ENCODE peak calls at places on chromosomes 1 and 21, in seven cellular contexts. I is K562, F is HCT116, L is HepG2, N is GM12878, Y is H1, Z is SK-N-SH. V is an unnamed sample.

GRCh38 chr1:8239306-8240023 is 78.4 kb upstream of the SLC45A1 start:
- DNase-seq in I (no peak), N (no peak), L (peak), Z (no peak), F (no peak), Y (no peak), V (no peak)

GRCh38 chr1:152515454-152515823 is 1.2 kb downstream of the CRCT1 start:
- DNase-seq in L (no peak), F (no peak), N (no peak), Y (no peak), Z (peak), I (no peak), V (no peak)

GRCh38 chr1:239676522-239677273 is 290.3 kb downstream of the CHRM3 start:
- DNase-seq in Y (no peak), N (no peak), L (no peak), F (no peak), I (no peak), Z (no peak), V (no peak)

GRCh38 chr1:21622466-21623315 is 46.5 kb downstream of the RAP1GAP start:
- DNase-seq in F (no peak), I (peak), Y (no peak), Z (peak), L (no peak), N (no peak), V (peak)

GRCh38 chr1:65478379-65479026 is 58.0 kb downstream of the LEPR start:
- DNase-seq in N (no peak), Z (no peak), Y (no peak), I (no peak), L (no peak), F (no peak), V (no peak)

GRCh38 chr1:64296459-64296858 is 93.0 kb downstream of the UBE2U start:
- DNase-seq in Z (no peak), Y (no peak), F (no peak), L (no peak), N (no peak), I (no peak), V (no peak)

GRCh38 chr1:218346391-218347204 is 1.5 kb downstream of the TGFB2 start:
- DNase-seq in L (no peak), Y (no peak), F (no peak), N (no peak), Z (no peak), I (no peak), V (no peak)

GRCh38 chr1:118081387-118081786 is 103.6 kb downstream of the SPAG17 start:
- DNase-seq in N (peak), Y (no peak), Z (no peak), L (no peak), F (no peak), I (no peak), V (peak)

GRCh38 chr1:151012684-151013471 is 4.6 kb downstream of the PRUNE1 start:
- DNase-seq in N (no peak), L (peak), Z (no peak), F (no peak), Y (no peak), I (no peak), V (no peak)

GRCh38 chr1:234600418-234601216 is 9.4 kb downstream of the IRF2BP2 start:
- DNase-seq in N (no peak), I (no peak), F (peak), L (peak), Y (no peak), Z (peak), V (peak)

GRCh38 chr1:1307261-1307907 is 346 bp downstream of the ACAP3 start:
- DNase-seq in Y (no peak), L (no peak), N (no peak), F (no peak), I (peak), Z (no peak), V (peak)

GRCh38 chr1:162873671-162874666 is 13.0 kb upstream of the CCDC190 start:
- DNase-seq in I (no peak), L (peak), N (no peak), Y (no peak), Z (no peak), F (no peak), V (peak)

GRCh38 chr1:4801192-4801924 is 146.9 kb downstream of the AJAP1 start:
- DNase-seq in Z (no peak), Y (no peak), I (no peak), F (no peak), N (no peak), L (no peak), V (no peak)

GRCh38 chr1:109827466-109827865 is 63.7 kb upstream of the EPS8L3 start:
- DNase-seq in F (no peak), Y (no peak), N (no peak), I (no peak), L (no peak), Z (no peak), V (peak)

GRCh38 chr21:36337099-36337509 is 17.1 kb downstream of the MORC3 start:
- DNase-seq in Y (no peak), Z (no peak), F (no peak), L (no peak), I (peak), N (no peak), V (no peak)

GRCh38 chr1:109979489-109980091 is 5.0 kb upstream of the AHCYL1 start:
- DNase-seq in Y (no peak), I (peak), Z (no peak), N (no peak), L (no peak), F (no peak), V (no peak)

GRCh38 chr1:60875139-60875538 is 207.2 kb upstream of the NFIA start:
- DNase-seq in Y (no peak), L (no peak), Z (no peak), N (no peak), I (no peak), F (no peak), V (no peak)

GRCh38 chr1:6111571-6111970 is 65.9 kb downstream of the KCNAB2 start:
- DNase-seq in L (no peak), F (no peak), Y (no peak), I (no peak), Z (peak), N (no peak), V (no peak)

GRCh38 chr1:8021676-8022266 is 4.3 kb downstream of the ERRFI1 start:
- DNase-seq in N (no peak), F (no peak), Y (no peak), Z (no peak), I (no peak), L (no peak), V (no peak)

GRCh38 chr21:31873696-31874599 is 1.1 kb downstream of the HUNK start:
- DNase-seq in I (peak), L (no peak), Z (peak), Y (no peak), N (no peak), F (no peak), V (peak)

GRCh38 chr21:44539031-44539430 is 964 bp downstream of the KRTAP10-1 start:
- DNase-seq in Z (no peak), I (no peak), Y (no peak), N (no peak), L (no peak), F (no peak), V (no peak)

GRCh38 chr1:39876136-39876535 is 7.2 kb downstream of the TRIT1 start:
- DNase-seq in F (no peak), I (no peak), Y (no peak), L (no peak), Z (no peak), N (no peak), V (no peak)

GRCh38 chr1:38068220-38068979 is 21.8 kb upstream of the POU3F1 start:
- DNase-seq in Y (no peak), N (no peak), L (no peak), I (no peak), F (no peak), Z (no peak), V (no peak)

GRCh38 chr1:176073524-176074157 is 133.4 kb downstream of the COP1 start:
- DNase-seq in I (peak), L (peak), Y (no peak), N (peak), Z (peak), F (peak), V (peak)

GRCh38 chr1:241396747-241397691 is 40.0 kb upstream of the RGS7 start:
- DNase-seq in Z (no peak), I (no peak), Y (no peak), L (no peak), N (no peak), F (no peak), V (no peak)

DNA sequence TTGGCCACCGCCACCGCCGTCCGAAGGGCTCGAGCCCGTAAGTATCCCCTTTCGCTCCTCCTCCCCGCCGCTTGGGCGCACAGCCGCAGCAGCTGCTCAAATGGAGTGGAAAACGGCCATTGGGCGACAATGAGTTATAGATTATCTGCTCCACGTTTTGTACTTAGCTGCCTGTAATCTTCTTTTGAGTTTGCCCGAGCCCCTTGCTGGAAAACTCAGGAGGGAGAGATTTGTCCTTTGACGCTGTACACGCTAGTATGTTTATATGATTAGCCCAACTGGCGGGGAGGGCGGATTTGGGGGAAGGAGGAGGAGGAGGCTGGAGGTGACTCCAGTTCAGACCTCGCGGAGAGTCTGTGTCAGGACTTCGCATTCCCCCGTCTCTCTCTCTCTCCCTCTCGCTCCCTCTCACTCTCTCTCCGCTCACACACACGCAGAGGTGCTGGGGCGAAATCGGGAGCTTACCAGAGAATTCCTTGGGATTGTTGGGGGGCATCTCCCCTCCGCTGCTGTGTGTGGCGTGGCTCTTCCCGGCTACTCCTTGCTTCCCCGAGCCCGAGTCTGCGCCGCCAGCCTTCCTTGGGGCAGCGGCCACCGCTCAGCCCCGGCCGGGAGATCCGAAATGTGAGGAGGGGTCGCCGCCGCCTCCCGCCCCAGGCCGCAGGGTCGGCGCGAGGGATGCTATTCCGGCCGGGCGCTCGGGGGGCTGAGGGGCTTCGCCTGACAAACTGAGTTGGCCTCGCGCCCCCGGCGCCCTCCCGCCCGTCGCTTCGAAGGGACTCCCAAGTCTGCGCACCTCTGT is 499 bp downstream of the ADGRL2 start:
- DNase-seq in N (no peak), L (peak), Z (peak), F (no peak), Y (no peak), I (no peak), V (peak)
- TF ChIP-seq JUND in N (no peak), L (no peak), Z (peak), F (no peak), Y (peak), I (no peak), V (no peak)

DNA sequence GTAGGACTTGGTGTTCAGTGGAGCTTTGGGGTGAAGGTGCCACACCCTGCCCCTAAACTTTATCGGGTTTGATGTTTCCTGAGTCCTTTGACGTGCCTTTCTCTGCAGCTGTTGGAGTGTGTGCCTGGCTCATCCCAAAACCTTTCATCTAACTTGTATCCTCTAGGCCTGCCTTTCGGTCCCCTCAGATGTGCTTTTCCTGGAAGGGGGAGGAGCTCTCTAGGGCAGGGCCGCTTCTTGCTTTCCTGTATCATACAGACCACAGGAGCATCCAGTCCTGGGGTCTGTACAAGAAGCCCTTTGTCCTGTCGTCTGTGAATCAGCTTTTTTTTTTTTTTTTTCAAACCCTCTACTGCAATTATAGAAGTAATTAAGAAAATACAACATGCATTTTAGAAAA is 35.7 kb downstream of the PTGFRN start:
- DNase-seq in L (no peak), F (no peak), Y (no peak), Z (no peak), I (no peak), N (no peak), V (no peak)
- TF ChIP-seq JUND in L (no peak), F (no peak), Y (no peak), Z (no peak), I (no peak), N (no peak), V (no peak)

DNA sequence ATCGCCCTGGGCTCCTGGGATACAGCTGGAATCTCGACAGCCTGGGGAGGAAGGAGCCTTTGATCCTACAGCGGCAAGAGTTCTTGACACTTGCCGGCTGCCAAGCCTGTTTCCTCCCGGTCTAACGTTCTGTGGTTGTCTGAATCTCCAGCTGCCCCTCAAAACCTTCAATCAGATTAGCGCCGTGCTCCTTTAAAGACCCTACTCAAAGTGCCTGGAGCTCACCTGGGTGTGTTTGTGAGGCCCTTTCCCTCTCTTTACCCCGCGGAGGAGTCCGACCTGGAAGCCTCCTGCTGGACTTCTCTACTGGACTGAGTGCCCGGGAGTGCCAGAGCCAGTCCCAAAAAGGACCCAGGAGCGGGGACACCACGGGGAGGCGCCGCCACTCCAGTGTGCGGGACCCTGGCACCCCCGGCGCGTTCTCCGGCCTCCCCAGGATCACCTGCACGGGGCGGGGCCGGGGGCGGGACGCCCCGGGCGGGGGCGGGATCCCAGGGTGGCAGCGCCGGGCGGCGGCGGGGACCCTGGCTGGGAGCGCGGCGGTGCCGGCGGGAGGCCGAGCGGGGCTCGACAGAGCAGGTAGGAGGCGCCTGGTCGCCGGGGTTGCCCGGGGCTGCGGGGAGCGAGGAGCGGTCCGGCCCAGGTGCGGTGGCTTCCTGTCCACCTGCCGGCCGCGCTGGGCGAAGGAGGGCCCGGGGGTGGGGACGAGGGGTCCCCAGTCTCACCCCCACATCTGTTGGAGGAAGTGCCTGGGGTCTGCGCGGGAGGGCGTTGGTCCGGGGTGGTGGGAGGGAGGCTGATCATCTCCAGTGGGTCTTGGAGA is at the start of gene NCMAP:
- DNase-seq in N (no peak), Y (no peak), L (peak), I (peak), Z (no peak), F (peak), V (peak)
- TF ChIP-seq JUND in N (no peak), Y (no peak), L (no peak), I (no peak), Z (no peak), F (no peak), V (no peak)

DNA sequence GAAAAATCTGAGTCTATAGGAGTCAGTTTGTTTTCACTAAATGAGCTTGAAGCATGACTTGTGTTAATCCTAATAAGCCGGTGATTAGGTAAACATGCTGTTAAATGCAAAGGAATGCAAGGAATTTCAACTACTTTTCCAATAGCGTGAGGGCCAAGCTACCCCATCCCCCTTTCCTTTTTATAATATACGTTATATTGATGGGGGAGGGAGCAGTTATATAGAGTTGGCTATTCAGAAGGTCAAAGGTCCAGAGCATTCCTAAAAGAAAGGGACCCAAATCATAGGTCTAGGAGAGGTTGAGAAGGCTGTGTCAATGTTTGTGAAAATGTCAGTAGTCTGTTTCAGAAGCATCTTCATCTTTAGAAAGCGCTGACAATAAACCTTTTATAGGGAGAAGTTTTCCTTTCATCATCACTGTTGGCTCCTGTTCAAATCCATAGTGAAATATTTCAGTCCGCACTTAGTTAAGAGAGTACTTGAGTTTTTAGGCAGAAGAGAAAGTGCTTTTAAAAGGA is 3.8 kb downstream of the CCN1 start:
- DNase-seq in Z (no peak), L (peak), F (no peak), Y (no peak), I (no peak), N (no peak), V (no peak)
- TF ChIP-seq JUND in Z (peak), L (no peak), F (no peak), Y (no peak), I (no peak), N (no peak), V (no peak)

DNA sequence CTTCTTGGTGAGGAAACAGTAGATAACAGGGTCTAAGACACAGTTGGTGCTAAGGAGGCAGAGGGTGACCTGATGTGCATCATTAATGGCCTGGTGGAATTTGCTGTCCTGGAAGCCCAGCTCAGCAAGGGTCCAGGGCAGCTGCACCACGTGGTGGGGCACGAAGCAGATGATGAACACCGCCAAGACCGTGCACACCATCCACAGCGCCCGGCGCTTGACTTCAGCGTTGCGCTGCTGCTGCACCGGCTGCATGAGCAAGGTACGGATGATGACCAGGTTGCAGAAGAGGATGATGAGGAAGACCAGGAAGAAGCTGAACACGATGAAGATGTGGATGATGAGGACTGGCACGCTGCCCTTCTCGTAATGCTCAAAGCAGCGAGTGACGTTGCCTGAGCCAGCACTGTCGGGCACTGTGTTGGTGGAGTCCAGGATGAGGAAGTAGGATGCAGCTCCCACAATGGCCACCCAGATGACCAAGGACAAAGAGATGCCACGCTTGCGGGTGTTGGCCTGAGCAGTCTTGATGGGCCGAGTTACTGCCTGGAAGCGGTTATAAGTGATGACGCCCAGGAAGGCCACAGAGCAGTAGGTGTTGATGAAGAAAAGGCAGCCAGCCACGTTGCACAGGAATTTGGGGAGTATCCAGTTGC is 26.2 kb downstream of the PTAFR start:
- DNase-seq in I (no peak), Y (no peak), N (no peak), Z (no peak), L (no peak), F (no peak), V (no peak)
- TF ChIP-seq JUND in I (no peak), Y (no peak), N (no peak), Z (no peak), L (no peak), F (no peak), V (no peak)

GRCh38 chr1:171081220-171081993 is 9.3 kb upstream of the FMO3 start:
- DNase-seq in Z (peak), I (no peak), F (peak), Y (no peak), L (no peak), N (no peak), V (peak)
- TF ChIP-seq JUND in Z (no peak), I (no peak), F (no peak), Y (no peak), L (no peak), N (no peak), V (no peak)

DNA sequence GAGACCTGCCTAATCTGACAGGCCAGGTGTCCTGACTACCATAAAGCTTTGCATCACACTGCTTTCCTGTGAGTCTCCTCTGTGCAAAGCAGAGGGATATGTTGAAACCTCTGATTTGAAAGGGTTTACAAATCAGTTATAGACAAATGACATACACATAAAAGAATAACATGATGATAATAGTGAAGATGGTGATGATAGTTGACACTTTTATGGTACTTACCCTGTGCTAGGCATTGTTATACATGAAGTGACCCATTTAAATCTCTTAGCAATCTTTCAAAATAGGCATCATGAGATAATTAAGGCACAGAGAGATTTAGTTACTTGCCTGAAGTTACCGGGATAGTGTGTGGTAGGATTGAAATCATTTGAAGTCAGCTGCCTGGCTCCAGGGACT is 34.1 kb upstream of the PKN2 start:
- DNase-seq in Z (no peak), N (no peak), Y (no peak), F (no peak), I (no peak), L (no peak), V (no peak)
- TF ChIP-seq JUND in Z (no peak), N (no peak), Y (no peak), F (no peak), I (no peak), L (no peak), V (no peak)

DNA sequence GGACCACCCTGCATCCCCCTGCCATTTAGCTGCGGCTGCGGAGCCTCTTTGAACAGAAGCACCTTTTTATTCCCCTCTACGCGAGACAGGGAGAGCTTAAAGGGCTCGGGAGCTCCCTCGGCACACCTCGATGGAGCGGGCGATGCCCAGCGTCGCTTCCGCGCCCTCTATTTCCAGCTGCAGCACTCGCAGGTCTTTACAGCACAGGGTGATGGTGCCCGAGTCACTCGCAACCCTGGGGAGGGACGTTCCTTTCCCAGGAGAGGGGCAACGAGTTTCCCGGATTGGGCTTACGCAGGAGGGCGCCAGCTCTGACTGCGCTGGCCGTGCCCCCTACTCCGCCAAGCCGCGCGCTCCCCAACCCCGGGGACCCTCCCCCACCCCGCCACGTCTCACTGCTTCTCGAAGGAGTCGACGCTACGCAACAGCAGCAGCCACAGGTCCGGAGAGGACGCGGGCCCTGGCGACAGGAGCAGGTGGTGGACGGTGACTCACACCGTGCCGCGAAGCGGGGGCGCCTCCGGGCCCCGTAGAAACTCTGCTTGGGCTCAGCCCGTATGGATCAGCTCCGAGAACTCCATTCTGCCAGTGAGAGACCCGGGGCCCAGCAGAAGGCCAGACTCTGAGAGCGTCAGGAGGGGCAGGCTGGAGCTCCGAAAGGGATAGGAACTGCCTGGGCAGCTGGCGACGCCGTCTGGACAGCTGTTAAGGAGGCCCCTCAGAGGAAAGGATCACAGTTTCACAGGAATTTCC is 5.8 kb upstream of the FAM167B start:
- DNase-seq in I (peak), Z (peak), F (no peak), N (no peak), L (no peak), Y (no peak), V (peak)
- TF ChIP-seq JUND in I (peak), Z (no peak), F (peak), N (no peak), L (peak), Y (peak), V (no peak)

V was measured in T47D.